ENCODE peak calls at places on chromosome 13, in nine cellular contexts. F is stimulated activated CD8-positive, alpha-beta memory T cell treated with anti-CD3 and anti-CD28 coated beads, Interleukin-4, amount 100 ng/mL, for 24 hours; B is effector memory CD8-positive, alpha-beta T cell; T is retinal pigment epithelial cell; C is bronchial epithelial cell; Y is iPS-NIHi11; O is ELR; X is M059J; E is uterus. S is an unnamed sample.
A peak's percentile ranks its signal among the peaks of the same experiment; 100 is the strongest.

GRCh38 chr13:80436571-80437169 is 95.7 kb upstream of the SPRY2 start:
- DNase-seq in E (peak; percentile 30), C (no peak), O (peak; percentile 2), F (no peak), B (no peak), X (no peak), T (peak; percentile 8), Y (no peak), S (no peak)

GRCh38 chr13:26561636-26562537 is 4.4 kb downstream of the WASF3 start:
- DNase-seq in T (no peak), F (no peak), B (no peak), C (peak; percentile 13), E (no peak), Y (no peak), X (peak; percentile 71), O (peak; percentile 66), S (no peak)

GRCh38 chr13:31538067-31539042 is 201.0 kb upstream of the RXFP2 start:
- DNase-seq in T (no peak), C (peak; percentile 44), B (no peak), E (no peak), X (peak; percentile 36), Y (peak; percentile 63), F (no peak), O (peak; percentile 80), S (peak; percentile 8)

GRCh38 chr13:94556016-94556415 is 39.9 kb downstream of the TGDS start:
- DNase-seq in C (no peak), Y (no peak), X (no peak), O (no peak), F (no peak), E (no peak), B (no peak), T (no peak), S (no peak)

GRCh38 chr13:99085139-99085845 is 107.4 kb upstream of the DOCK9 start:
- DNase-seq in T (no peak), F (no peak), B (peak; percentile 12), E (no peak), Y (peak; percentile 38), O (no peak), C (no peak), X (no peak), S (no peak)

GRCh38 chr13:52118595-52118994 is 10.3 kb downstream of the NEK5 start:
- DNase-seq in X (no peak), E (no peak), O (no peak), F (no peak), B (no peak), T (no peak), Y (no peak), C (no peak), S (no peak)

GRCh38 chr13:41547253-41548000 is 90.1 kb downstream of the RGCC start:
- DNase-seq in F (no peak), B (no peak), O (no peak), E (peak; percentile 38), X (no peak), Y (no peak), C (peak; percentile 52), T (no peak), S (no peak)

GRCh38 chr13:29969286-29969685 is 118.9 kb upstream of the UBL3 start:
- DNase-seq in T (no peak), Y (no peak), X (peak; percentile 88), C (peak; percentile 11), B (no peak), F (no peak), O (peak; percentile 84), E (peak; percentile 63), S (peak; percentile 10)

GRCh38 chr13:33275916-33276315 is 9.6 kb downstream of the STARD13 start:
- DNase-seq in T (no peak), X (peak; percentile 77), B (no peak), E (no peak), Y (no peak), F (no peak), C (no peak), O (no peak), S (no peak)

GRCh38 chr13:45133396-45134118 is 13.2 kb downstream of the GTF2F2 start:
- DNase-seq in E (no peak), F (no peak), X (no peak), Y (no peak), B (no peak), T (no peak), C (no peak), O (no peak), S (no peak)

GRCh38 chr13:51895906-51896888 is 34.4 kb downstream of the CCDC70 start:
- DNase-seq in Y (peak; percentile 80), E (no peak), T (no peak), X (peak; percentile 31), F (no peak), B (peak; percentile 13), O (peak; percentile 62), C (peak; percentile 46), S (peak; percentile 38)

GRCh38 chr13:66714795-66715194 is 515.3 kb downstream of the PCDH9 start:
- DNase-seq in F (no peak), O (peak; percentile 26), C (peak; percentile 20), X (no peak), Y (no peak), B (no peak), T (no peak), E (no peak), S (no peak)

GRCh38 chr13:86946734-86947133 is 724.4 kb upstream of the SLITRK5 start:
- DNase-seq in Y (no peak), X (no peak), T (no peak), E (no peak), F (no peak), C (no peak), B (no peak), O (no peak), S (no peak)

GRCh38 chr13:75650991-75651390 is 14.9 kb downstream of the LMO7 start:
- DNase-seq in E (no peak), T (no peak), C (no peak), X (no peak), F (no peak), O (no peak), Y (no peak), B (no peak), S (no peak)

GRCh38 chr13:99553033-99553432 is 51.8 kb downstream of the TM9SF2 start:
- DNase-seq in E (no peak), X (no peak), B (no peak), C (no peak), T (no peak), F (no peak), Y (no peak), O (no peak), S (no peak)

GRCh38 chr13:112435973-112436372 is 59.8 kb downstream of the SPACA7 start:
- DNase-seq in C (no peak), Y (no peak), X (no peak), F (no peak), B (no peak), E (no peak), O (no peak), T (no peak), S (no peak)

GRCh38 chr13:32255744-32256120 is 59.4 kb downstream of the ZAR1L start:
- DNase-seq in O (no peak), F (no peak), E (no peak), B (no peak), T (no peak), Y (no peak), C (no peak), X (no peak), S (no peak)

GRCh38 chr13:45875951-45876350 is 24.4 kb upstream of the SIAH3 start:
- DNase-seq in E (no peak), X (no peak), C (peak; percentile 85), Y (no peak), B (no peak), O (no peak), T (no peak), F (no peak), S (peak; percentile 83)

GRCh38 chr13:33245505-33245904 is 40.0 kb downstream of the STARD13 start:
- DNase-seq in B (no peak), E (no peak), F (no peak), Y (no peak), C (no peak), X (no peak), O (no peak), T (no peak), S (no peak)

GRCh38 chr13:33797622-33798021 is 20.3 kb upstream of the RFC3 start:
- DNase-seq in T (peak; percentile 22), E (no peak), F (no peak), B (no peak), C (no peak), Y (no peak), X (peak; percentile 81), O (peak; percentile 11), S (peak; percentile 16)

GRCh38 chr13:27161980-27162379 is 9.6 kb downstream of the USP12 start:
- DNase-seq in B (no peak), Y (no peak), O (no peak), F (no peak), X (no peak), C (no peak), E (no peak), T (no peak), S (no peak)

GRCh38 chr13:49444517-49445395 is 682 bp downstream of the SETDB2 start:
- DNase-seq in C (peak; percentile 69), O (peak; percentile 88), B (peak; percentile 36), F (no peak), X (peak; percentile 64), T (peak; percentile 95), Y (peak; percentile 14), E (peak; percentile 39), S (peak; percentile 52)

GRCh38 chr13:37068962-37069361 is 9.5 kb upstream of the SUPT20H start:
- DNase-seq in X (no peak), Y (no peak), O (peak; percentile 49), C (no peak), T (no peak), B (no peak), E (no peak), F (no peak), S (no peak)

GRCh38 chr13:50643055-50643454 is 200.4 kb downstream of the DLEU7 start:
- DNase-seq in Y (no peak), O (no peak), F (no peak), E (no peak), T (no peak), B (no peak), X (no peak), C (no peak), S (no peak)

GRCh38 chr13:99154064-99154463 is 46.6 kb upstream of the UBAC2 start:
- DNase-seq in C (no peak), F (no peak), E (no peak), B (no peak), O (no peak), X (no peak), T (no peak), Y (no peak), S (no peak)

GRCh38 chr13:26558074-26558805 is 757 bp downstream of the WASF3 start:
- DNase-seq in X (no peak), B (no peak), Y (peak; percentile 32), O (peak; percentile 44), E (no peak), T (no peak), F (no peak), C (no peak), S (peak; percentile 17)

GRCh38 chr13:63731896-63732295 is 2316.2 kb upstream of the PCDH20 start:
- DNase-seq in T (peak; percentile 3), O (no peak), X (no peak), F (no peak), Y (no peak), E (no peak), C (no peak), B (no peak), S (no peak)

GRCh38 chr13:103898481-103898880 is 832.3 kb upstream of the SLC10A2 start:
- DNase-seq in X (peak; percentile 54), F (no peak), O (no peak), Y (no peak), E (no peak), B (no peak), C (no peak), T (no peak), S (no peak)

GRCh38 chr13:31351376-31351775 is 151.6 kb downstream of the B3GLCT start:
- DNase-seq in Y (no peak), B (no peak), E (no peak), O (no peak), F (no peak), C (no peak), T (no peak), X (no peak), S (no peak)

GRCh38 chr13:109412232-109412935 is 374.0 kb downstream of the IRS2 start:
- DNase-seq in O (peak; percentile 22), C (no peak), Y (peak; percentile 47), E (no peak), B (no peak), T (peak; percentile 69), F (no peak), X (peak; percentile 28), S (no peak)

S was measured in mammary epithelial cell.